ENCODE peak calls at places on chromosomes 13 and 19, in five cellular contexts. M, L, J, F and O are unnamed samples.

GRCh38 chr19:33797821-33798633 is 1.4 kb downstream of the KCTD15 start:
- DNase-seq in M (no peak), L (no peak), J (peak), F (no peak), O (no peak)

GRCh38 chr13:50230365-50230978 is 215.2 kb downstream of the KCNRG start:
- DNase-seq in M (peak), L (no peak), J (peak), F (no peak), O (no peak)

GRCh38 chr19:54473071-54473941 is at the start of gene CDC42EP5:
- DNase-seq in M (no peak), L (peak), J (peak), F (no peak), O (no peak)

GRCh38 chr13:109331898-109332297 is 454.5 kb downstream of the IRS2 start:
- DNase-seq in M (no peak), L (no peak), J (peak), F (no peak), O (no peak)

GRCh38 chr13:20798027-20798426 is 24.3 kb upstream of the EEF1AKMT1 start:
- DNase-seq in M (no peak), L (no peak), J (no peak), F (no peak), O (no peak)

GRCh38 chr19:17579523-17580244 is 24.2 kb downstream of the COLGALT1 start:
- DNase-seq in M (no peak), L (no peak), J (peak), F (no peak), O (no peak)

GRCh38 chr19:43644181-43644580 is 4.5 kb upstream of the CADM4 start:
- DNase-seq in M (no peak), L (no peak), J (no peak), F (no peak), O (no peak)

GRCh38 chr13:113415825-113416224 is 37.5 kb downstream of the ADPRHL1 start:
- DNase-seq in M (no peak), L (no peak), J (no peak), F (no peak), O (no peak)

GRCh38 chr13:31761951-31762350 is 22.6 kb downstream of the RXFP2 start:
- DNase-seq in M (no peak), L (no peak), J (peak), F (no peak), O (no peak)

GRCh38 chr19:33430674-33431277 is 57.3 kb downstream of the CEBPG start:
- DNase-seq in M (peak), L (no peak), J (peak), F (peak), O (no peak)

GRCh38 chr13:50244913-50245574 is 229.8 kb downstream of the KCNRG start:
- DNase-seq in M (peak), L (no peak), J (peak), F (no peak), O (no peak)

GRCh38 chr19:35665157-35665556 is 1.2 kb upstream of the UPK1A start:
- DNase-seq in M (no peak), L (no peak), J (no peak), F (no peak), O (no peak)

GRCh38 chr19:10290876-10291553 is 1.3 kb downstream of the ICAM5 start:
- DNase-seq in M (peak), L (no peak), J (peak), F (no peak), O (no peak)

GRCh38 chr13:51541037-51541436 is 43.2 kb upstream of the WDFY2 start:
- DNase-seq in M (peak), L (no peak), J (no peak), F (no peak), O (no peak)

GRCh38 chr13:73428137-73428536 is 369.3 kb downstream of the KLF5 start:
- DNase-seq in M (no peak), L (no peak), J (peak), F (no peak), O (no peak)

GRCh38 chr13:20151016-20151415 is 9.8 kb downstream of the GJA3 start:
- DNase-seq in M (no peak), L (no peak), J (no peak), F (no peak), O (no peak)

GRCh38 chr19:50257141-50257540 is 53.7 kb downstream of the MYH14 start:
- DNase-seq in M (no peak), L (no peak), J (no peak), F (no peak), O (no peak)

GRCh38 chr13:23681253-23681652 is 111.0 kb downstream of the TNFRSF19 start:
- DNase-seq in M (no peak), L (no peak), J (peak), F (no peak), O (no peak)

GRCh38 chr19:41377977-41378707 is 1.8 kb downstream of the TMEM91 start:
- DNase-seq in M (no peak), L (no peak), J (no peak), F (no peak), O (no peak)

GRCh38 chr13:109610517-109610916 is 175.9 kb downstream of the IRS2 start:
- DNase-seq in M (no peak), L (no peak), J (no peak), F (no peak), O (no peak)

GRCh38 chr19:18349524-18350128 is 9.2 kb downstream of the PGPEP1 start:
- DNase-seq in M (peak), L (peak), J (peak), F (peak), O (no peak)

GRCh38 chr13:72820156-72820897 is 38.4 kb downstream of the PIBF1 start:
- DNase-seq in M (no peak), L (no peak), J (peak), F (no peak), O (no peak)

GRCh38 chr19:32047788-32048187 is 297.6 kb upstream of the ZNF507 start:
- DNase-seq in M (no peak), L (no peak), J (no peak), F (no peak), O (no peak)

GRCh38 chr13:94233401-94233800 is 246.1 kb downstream of the DCT start:
- DNase-seq in M (no peak), L (peak), J (peak), F (no peak), O (no peak)

GRCh38 chr19:11481777-11482383 is 1.0 kb upstream of the ELAVL3 start:
- DNase-seq in M (peak), L (peak), J (peak), F (no peak), O (no peak)

GRCh38 chr13:109212630-109213029 is 573.8 kb downstream of the IRS2 start:
- DNase-seq in M (no peak), L (no peak), J (no peak), F (no peak), O (no peak)

GRCh38 chr19:31071157-31071855 is 277.9 kb downstream of the TSHZ3 start:
- DNase-seq in M (no peak), L (no peak), J (no peak), F (no peak), O (no peak)

GRCh38 chr13:43387880-43388279 is 364.5 kb downstream of the DNAJC15 start:
- DNase-seq in M (no peak), L (no peak), J (no peak), F (no peak), O (no peak)

GRCh38 chr19:23783634-23784033 is 24.9 kb upstream of the ZNF681 start:
- DNase-seq in M (no peak), L (no peak), J (no peak), F (no peak), O (no peak)
- H3K27ac ChIP-seq in M (no peak), L (no peak), J (no peak), F (no peak), O (no peak)

DNA sequence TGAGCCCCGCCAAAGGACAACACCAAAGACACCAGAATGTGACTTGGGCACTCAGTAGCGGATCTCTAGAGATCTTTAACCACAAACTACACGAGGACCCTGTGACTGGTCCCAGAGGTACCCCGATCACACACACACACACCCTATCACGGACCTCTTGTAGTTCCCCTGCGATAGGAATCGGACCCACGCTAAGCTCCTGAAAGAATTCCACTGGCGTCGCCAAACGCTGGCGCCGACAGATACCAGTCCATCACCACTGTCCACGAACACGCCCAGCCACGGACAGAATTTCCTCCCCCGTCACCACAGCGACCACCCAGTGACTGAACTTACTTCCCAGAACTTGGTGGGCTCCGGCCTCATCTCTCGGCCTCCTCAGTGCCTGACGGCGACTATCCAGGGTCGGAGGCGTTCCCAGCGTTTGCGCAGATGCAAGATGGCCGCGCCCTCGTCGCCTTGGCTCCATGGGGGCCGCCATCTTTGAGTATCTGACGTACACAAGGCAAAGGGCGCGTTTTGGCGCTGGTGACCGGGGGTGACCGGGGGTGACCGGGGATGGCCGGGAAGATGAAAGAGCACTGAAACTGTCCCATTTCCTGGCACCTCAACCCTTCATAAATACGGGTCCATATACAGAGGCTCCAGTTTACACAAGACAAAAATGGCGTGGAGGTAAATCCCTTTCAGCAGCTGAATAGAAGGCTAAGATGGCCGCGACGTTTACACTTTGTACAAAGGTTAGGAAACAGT is at the start of gene ZNF615:
- DNase-seq in M (peak), L (peak), J (peak), F (peak), O (peak)
- H3K27ac ChIP-seq in M (peak), L (peak), J (peak), F (peak), O (peak)

DNA sequence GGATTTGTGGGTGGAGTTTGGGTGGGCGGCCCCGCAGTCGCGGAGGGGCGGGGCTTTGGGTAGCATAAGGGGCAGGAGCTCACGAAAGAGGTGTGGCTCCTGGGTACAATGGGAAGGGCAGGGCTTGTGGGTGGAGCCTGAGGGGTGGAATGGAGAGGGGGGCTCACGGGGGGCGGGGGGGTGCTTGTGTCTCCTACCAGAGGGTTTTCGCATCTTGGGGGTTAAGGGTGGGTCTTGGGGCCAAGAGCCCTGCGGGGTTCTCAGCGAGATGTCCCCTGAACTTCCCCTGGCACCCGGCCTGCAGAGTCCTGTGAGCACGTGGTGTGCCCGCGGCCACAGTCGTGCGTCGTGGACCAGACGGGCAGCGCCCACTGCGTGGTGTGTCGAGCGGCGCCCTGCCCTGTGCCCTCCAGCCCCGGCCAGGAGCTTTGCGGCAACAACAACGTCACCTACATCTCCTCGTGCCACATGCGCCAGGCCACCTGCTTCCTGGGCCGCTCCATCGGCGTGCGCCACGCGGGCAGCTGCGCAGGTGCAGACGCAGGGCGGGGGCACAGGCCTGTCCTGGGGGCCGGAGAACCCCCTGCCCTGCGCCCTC is 4.9 kb downstream of the FSTL3 start:
- DNase-seq in M (no peak), L (no peak), J (no peak), F (peak), O (peak)
- H3K27ac ChIP-seq in M (peak), L (peak), J (no peak), F (peak), O (peak)

DNA sequence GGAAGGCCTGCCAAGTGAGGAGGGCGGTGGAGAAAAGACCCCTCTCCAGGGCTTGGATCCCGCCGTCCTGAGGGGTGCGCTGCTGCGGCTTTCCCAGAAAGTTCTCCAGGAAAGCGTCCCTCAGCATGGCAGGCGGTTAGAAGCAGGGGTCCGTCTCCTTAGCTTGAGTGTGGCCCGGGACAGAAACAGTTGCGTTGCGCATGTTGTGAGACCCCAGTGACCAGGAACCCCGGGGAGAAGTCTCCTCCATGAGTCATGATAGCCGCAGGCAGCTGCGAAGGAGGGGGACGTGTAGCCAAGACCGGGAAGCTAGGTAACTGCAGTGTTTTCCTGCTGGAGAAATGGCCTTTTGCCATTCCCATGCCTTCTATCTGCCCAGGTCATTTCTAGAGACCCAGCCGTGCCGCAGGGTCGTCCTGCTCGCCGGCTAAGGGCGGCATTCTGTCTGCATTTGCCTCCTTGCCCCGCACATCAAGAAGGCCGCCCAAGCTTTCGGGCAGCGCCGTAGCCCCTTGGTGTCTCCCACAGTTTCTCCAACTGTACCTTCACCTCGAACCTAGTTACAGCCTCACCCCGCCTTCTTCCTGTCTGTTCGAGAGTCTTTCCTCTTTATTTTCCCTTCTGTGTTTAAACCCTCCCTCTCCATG is 64.3 kb downstream of the TM9SF2 start:
- DNase-seq in M (no peak), L (no peak), J (peak), F (no peak), O (no peak)
- H3K27ac ChIP-seq in M (no peak), L (no peak), J (no peak), F (no peak), O (no peak)

GRCh38 chr19:39677931-39678889 is 22.5 kb downstream of the LGALS16 start:
- DNase-seq in M (peak), L (no peak), J (peak), F (peak), O (no peak)

GRCh38 chr19:39670998-39671397 is 15.3 kb downstream of the LGALS16 start:
- DNase-seq in M (no peak), L (no peak), J (no peak), F (no peak), O (no peak)

GRCh38 chr19:39676004-39676403 is 20.3 kb downstream of the LGALS16 start:
- DNase-seq in M (no peak), L (no peak), J (no peak), F (no peak), O (no peak)

GRCh38 chr19:39671739-39672363 is 16.1 kb downstream of the LGALS16 start:
- DNase-seq in M (peak), L (no peak), J (peak), F (no peak), O (no peak)

GRCh38 chr19:39672473-39672872 is 16.8 kb downstream of the LGALS16 start:
- DNase-seq in M (no peak), L (no peak), J (no peak), F (no peak), O (no peak)
- H3K27ac ChIP-seq in M (no peak), L (no peak), J (no peak), F (no peak), O (no peak)

GRCh38 chr19:48466571-48467325 is 2.4 kb upstream of the CYTH2 start:
- DNase-seq in M (no peak), L (no peak), J (peak), F (no peak), O (no peak)
- H3K27ac ChIP-seq in M (no peak), L (no peak), J (no peak), F (no peak), O (no peak)

DNA sequence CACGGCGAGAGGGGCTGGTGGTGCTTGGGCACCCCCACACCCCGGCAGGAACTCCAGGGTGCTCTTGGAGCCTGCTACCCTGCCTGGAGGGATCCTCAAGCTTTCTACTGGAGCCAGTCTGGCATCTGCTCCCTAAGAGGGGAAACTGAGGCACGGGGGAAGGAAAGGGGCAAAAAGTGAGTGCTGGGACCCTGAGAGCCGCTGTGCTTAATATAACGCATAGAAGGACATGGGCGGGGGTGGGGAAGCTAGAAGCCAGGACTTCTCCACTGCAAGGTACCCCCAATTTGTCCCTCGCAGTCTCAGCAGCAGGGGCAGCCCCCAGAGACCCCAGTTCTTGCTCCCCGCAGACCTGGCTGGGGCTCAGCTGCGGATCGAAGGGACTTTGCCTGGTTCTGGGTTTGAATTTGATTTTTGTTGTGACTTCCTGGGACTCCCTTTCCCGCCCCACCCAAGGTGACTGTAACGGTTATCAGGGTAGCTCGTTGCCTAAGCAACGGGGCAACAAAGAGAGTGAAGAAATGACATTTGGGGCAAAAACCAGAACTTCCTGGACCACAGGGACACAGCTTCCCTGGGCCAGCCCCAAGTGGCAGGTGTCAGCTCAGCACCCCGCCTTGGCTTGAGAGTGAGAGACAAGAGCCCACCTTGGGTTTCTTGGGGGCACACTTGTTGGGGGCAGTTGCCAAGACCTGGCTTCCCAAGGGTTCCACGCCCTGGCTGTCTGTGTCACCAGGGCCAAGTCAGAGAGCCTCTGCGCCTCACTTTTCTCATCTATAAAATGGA is 638 bp downstream of the ADGRE5 start:
- DNase-seq in M (no peak), L (peak), J (peak), F (no peak), O (no peak)
- H3K27ac ChIP-seq in M (no peak), L (peak), J (peak), F (peak), O (peak)

GRCh38 chr19:3338541-3339181 is 27.7 kb upstream of the NFIC start:
- DNase-seq in M (no peak), L (no peak), J (no peak), F (peak), O (peak)
- H3K27ac ChIP-seq in M (no peak), L (peak), J (no peak), F (peak), O (peak)